ENCODE peak calls at places on chromosomes 13 and 19, in five cellular contexts. C, U, O, M and S are unnamed samples.

GRCh38 chr19:5358173-5358800 is 17.7 kb upstream of the PTPRS start:
- DNase-seq in C (no peak), M (no peak), O (no peak), U (no peak), S (no peak)

GRCh38 chr13:48501705-48502104 is 31.2 kb downstream of the RCBTB2 start:
- DNase-seq in C (no peak), O (no peak), M (no peak), U (no peak), S (no peak)

GRCh38 chr19:48371367-48371766 is 7.2 kb downstream of the SYNGR4 start:
- DNase-seq in C (no peak), O (no peak), M (no peak), U (no peak), S (no peak)

GRCh38 chr13:39397221-39397620 is 205.8 kb downstream of the LHFPL6 start:
- DNase-seq in U (no peak), C (no peak), M (no peak), O (no peak), S (no peak)

GRCh38 chr19:47603706-47604310 is 5.1 kb upstream of the BICRA start:
- DNase-seq in U (no peak), C (no peak), M (no peak), O (no peak), S (no peak)

GRCh38 chr13:76872686-76873085 is 13.5 kb downstream of the KCTD12 start:
- DNase-seq in O (no peak), M (no peak), U (no peak), C (no peak), S (no peak)

GRCh38 chr13:22451345-22451744 is 729.4 kb upstream of the SGCG start:
- DNase-seq in C (no peak), O (no peak), M (no peak), U (peak), S (no peak)

GRCh38 chr13:43783820-43784219 is 3.0 kb downstream of the ENOX1 start:
- DNase-seq in O (no peak), C (no peak), M (peak), U (no peak), S (no peak)

GRCh38 chr13:86870388-86870966 is 800.7 kb upstream of the SLITRK5 start:
- DNase-seq in O (peak), U (no peak), M (peak), C (no peak), S (peak)

GRCh38 chr19:11195169-11195568 is 2.2 kb downstream of the KANK2 start:
- DNase-seq in C (no peak), U (peak), M (no peak), O (no peak), S (no peak)

GRCh38 chr19:40335855-40336700 is 12.1 kb downstream of the C19orf47 start:
- DNase-seq in U (no peak), C (no peak), M (no peak), O (no peak), S (no peak)

GRCh38 chr19:30710721-30711120 is 338.5 kb downstream of the ZNF536 start:
- DNase-seq in O (no peak), M (no peak), C (no peak), U (no peak), S (no peak)

GRCh38 chr13:93690139-93690538 is 463.5 kb downstream of the GPC6 start:
- DNase-seq in U (no peak), C (peak), M (no peak), O (peak), S (no peak)

GRCh38 chr19:33724021-33724722 is 72.5 kb upstream of the KCTD15 start:
- DNase-seq in U (no peak), M (peak), O (no peak), C (no peak), S (no peak)

GRCh38 chr19:32914879-32915278 is 45.3 kb upstream of the SLC7A9 start:
- DNase-seq in C (no peak), M (no peak), U (no peak), O (no peak), S (no peak)

GRCh38 chr19:3770136-3771032 is 1.6 kb downstream of the RAX2 start:
- DNase-seq in C (no peak), U (no peak), O (no peak), M (no peak), S (no peak)

GRCh38 chr19:7748756-7749155 is 1.4 kb upstream of the CD209 start:
- DNase-seq in C (no peak), U (no peak), O (no peak), M (peak), S (no peak)

GRCh38 chr19:1170938-1171754 is 2.9 kb downstream of the SBNO2 start:
- DNase-seq in M (no peak), U (no peak), C (no peak), O (no peak), S (no peak)

GRCh38 chr13:105918842-105919741 is 616.4 kb downstream of the EFNB2 start:
- DNase-seq in M (no peak), U (no peak), C (no peak), O (peak), S (no peak)

GRCh38 chr13:93430346-93430745 is 203.7 kb downstream of the GPC6 start:
- DNase-seq in O (no peak), C (no peak), M (no peak), U (no peak), S (no peak)

GRCh38 chr19:51124729-51125128 is at the start of gene SIGLEC9:
- DNase-seq in U (peak), O (no peak), M (no peak), C (no peak), S (no peak)

GRCh38 chr19:35347930-35348298 is 212 bp downstream of the FFAR1 start:
- DNase-seq in C (no peak), U (no peak), M (no peak), O (no peak), S (no peak)

GRCh38 chr19:8209111-8209964 is at the start of gene CERS4:
- DNase-seq in M (peak), O (peak), U (peak), C (peak), S (peak)